ENCODE peak calls at places on chromosomes 1 and 21, in five cellular contexts. K is suprapubic skin, R is uterus, T is PC-9, W is Caco-2. S is an unnamed sample.

GRCh38 chr21:31180256-31181088 is 142.2 kb upstream of the KRTAP19-8 start:
- DNase-seq in K (no peak), R (no peak), T (no peak), W (peak; percentile 10), S (no peak)

GRCh38 chr1:47840338-47840737 is 156.8 kb downstream of the TRABD2B start:
- DNase-seq in K (no peak), R (no peak), T (no peak), W (no peak), S (no peak)

GRCh38 chr1:111161843-111162242 is 21.8 kb downstream of the CEPT1 start:
- DNase-seq in K (no peak), R (no peak), T (no peak), W (no peak), S (no peak)

GRCh38 chr1:180954766-180955165 is 42.1 kb downstream of the KIAA1614 start:
- DNase-seq in K (peak; percentile 50), R (no peak), T (no peak), W (no peak), S (no peak)

GRCh38 chr1:172356620-172357019 is 63.9 kb upstream of the C1orf105 start:
- DNase-seq in K (no peak), R (no peak), T (no peak), W (no peak), S (no peak)

GRCh38 chr1:89943846-89944781 is 50.8 kb upstream of the ZNF326 start:
- DNase-seq in K (no peak), R (no peak), T (no peak), W (no peak), S (no peak)

GRCh38 chr1:7679873-7680790 is 91.0 kb upstream of the VAMP3 start:
- DNase-seq in K (no peak), R (peak; percentile 53), T (no peak), W (peak; percentile 57), S (peak; percentile 38)

GRCh38 chr1:44294588-44295007 is 60.5 kb downstream of the ERI3 start:
- DNase-seq in K (no peak), R (peak; percentile 68), T (no peak), W (peak; percentile 50), S (no peak)

GRCh38 chr1:91883470-91883869 is 2.5 kb downstream of the TGFBR3 start:
- DNase-seq in K (no peak), R (no peak), T (peak; percentile 45), W (no peak), S (no peak)

GRCh38 chr1:233097546-233098254 is 147.3 kb downstream of the NTPCR start:
- DNase-seq in K (no peak), R (no peak), T (no peak), W (no peak), S (no peak)

GRCh38 chr1:158654570-158654969 is 31.9 kb downstream of the SPTA1 start:
- DNase-seq in K (no peak), R (no peak), T (no peak), W (no peak), S (no peak)

GRCh38 chr1:154994269-154994977 is 1.0 kb downstream of the LENEP start:
- DNase-seq in K (no peak), R (no peak), T (no peak), W (no peak), S (no peak)

GRCh38 chr1:9537863-9538668 is 1.2 kb upstream of the SLC25A33 start:
- DNase-seq in K (no peak), R (no peak), T (no peak), W (peak; percentile 47), S (no peak)

GRCh38 chr1:151458936-151459330 is 361 bp downstream of the POGZ start:
- DNase-seq in K (peak; percentile 78), R (peak; percentile 66), T (peak; percentile 62), W (peak; percentile 83), S (peak; percentile 57)

GRCh38 chr1:214193691-214194090 is 87.3 kb upstream of the SMYD2 start:
- DNase-seq in K (no peak), R (no peak), T (no peak), W (no peak), S (no peak)

GRCh38 chr1:10082785-10083479 is 50.2 kb downstream of the UBE4B start:
- DNase-seq in K (no peak), R (no peak), T (no peak), W (no peak), S (no peak)

GRCh38 chr1:91651671-91652071 is 151.0 kb downstream of the CDC7 start:
- DNase-seq in K (peak; percentile 76), R (peak; percentile 80), T (no peak), W (no peak), S (no peak)

GRCh38 chr21:46207006-46207919 is 21.3 kb downstream of the LSS start:
- DNase-seq in K (peak; percentile 48), R (no peak), T (no peak), W (no peak), S (no peak)

GRCh38 chr1:185250063-185250462 is 67.0 kb downstream of the IVNS1ABP start:
- DNase-seq in K (no peak), R (no peak), T (no peak), W (no peak), S (no peak)
- TF ChIP-seq CTCF in K (no peak), R (no peak), T (no peak), W (no peak), S (no peak)

GRCh38 chr1:4172659-4173599 is 272.9 kb upstream of the C1orf174 start:
- DNase-seq in K (peak; percentile 15), R (no peak), T (no peak), W (no peak), S (no peak)
- TF ChIP-seq CTCF in K (no peak), R (no peak), T (no peak), W (no peak), S (no peak)

DNA sequence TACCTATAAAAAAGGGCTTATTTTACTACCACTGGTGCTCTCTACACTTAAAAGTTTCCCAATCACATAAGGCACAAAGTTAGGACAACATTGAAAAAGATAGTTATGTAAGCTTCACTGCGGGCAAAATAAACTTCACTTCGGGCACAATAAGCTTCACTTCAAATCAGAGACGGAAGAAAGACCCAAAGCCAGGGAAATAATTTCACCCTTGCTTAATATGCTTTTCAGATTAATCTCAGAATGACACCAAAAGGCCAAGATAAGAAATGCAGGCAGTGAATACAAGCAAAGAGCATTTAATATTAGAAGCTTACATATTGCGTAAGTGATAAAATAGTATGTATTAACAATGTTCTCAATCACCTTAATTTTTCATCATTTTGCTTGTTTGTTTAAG is 444.2 kb downstream of the SETD4 start:
- DNase-seq in K (no peak), R (no peak), T (peak; percentile 35), W (no peak), S (no peak)
- TF ChIP-seq CTCF in K (no peak), R (no peak), T (no peak), W (no peak), S (no peak)

DNA sequence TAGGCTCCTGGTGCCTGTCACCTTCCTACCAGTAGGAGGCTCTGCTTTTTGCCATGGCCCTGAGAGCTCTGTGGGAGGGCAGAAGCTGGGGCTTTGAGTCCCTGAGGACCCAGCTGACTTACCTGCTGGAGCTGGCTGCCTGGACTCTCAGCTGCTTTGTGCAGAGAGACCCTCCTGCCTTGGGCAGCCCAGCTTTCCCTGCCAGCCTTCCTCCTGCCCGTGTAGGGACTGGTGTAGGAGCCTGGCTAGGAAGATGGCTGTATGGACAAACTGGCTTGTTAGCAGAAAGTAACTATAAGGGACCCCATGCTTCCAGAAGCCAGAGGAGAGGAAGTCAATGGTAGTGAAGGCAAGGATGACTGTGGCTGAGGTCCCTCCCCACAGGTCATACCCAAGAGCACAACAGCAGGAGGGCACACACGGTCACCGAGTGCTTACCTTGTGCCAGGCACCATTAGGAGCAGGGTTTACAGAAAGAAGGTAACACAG is 9.7 kb upstream of the CELSR2 start:
- DNase-seq in K (no peak), R (no peak), T (peak; percentile 66), W (peak; percentile 45), S (no peak)
- TF ChIP-seq CTCF in K (no peak), R (peak; percentile 38), T (peak; percentile 80), W (peak; percentile 52), S (no peak)

GRCh38 chr1:203351037-203351625 is at the start of gene FMOD:
- DNase-seq in K (no peak), R (peak; percentile 85), T (no peak), W (peak; percentile 57), S (no peak)
- TF ChIP-seq CTCF in K (no peak), R (no peak), T (no peak), W (peak; percentile 48), S (no peak)

GRCh38 chr1:236345728-236346127 is 48.4 kb upstream of the EDARADD start:
- DNase-seq in K (no peak), R (no peak), T (no peak), W (no peak), S (no peak)
- TF ChIP-seq CTCF in K (no peak), R (no peak), T (peak; percentile 15), W (no peak), S (no peak)

GRCh38 chr1:17743925-17744324 is 11.2 kb upstream of the ACTL8 start:
- DNase-seq in K (no peak), R (no peak), T (no peak), W (no peak), S (no peak)

GRCh38 chr1:17742590-17742989 is 12.5 kb upstream of the ACTL8 start:
- DNase-seq in K (no peak), R (no peak), T (no peak), W (no peak), S (no peak)

GRCh38 chr1:17739050-17739449 is 16.1 kb upstream of the ACTL8 start:
- DNase-seq in K (no peak), R (no peak), T (no peak), W (no peak), S (no peak)

GRCh38 chr1:17743028-17743706 is 12.0 kb upstream of the ACTL8 start:
- DNase-seq in K (no peak), R (no peak), T (no peak), W (no peak), S (no peak)

GRCh38 chr1:17741052-17741451 is 14.1 kb upstream of the ACTL8 start:
- DNase-seq in K (no peak), R (no peak), T (no peak), W (no peak), S (no peak)
- TF ChIP-seq CTCF in K (no peak), R (no peak), T (no peak), W (no peak), S (no peak)

GRCh38 chr1:36884029-36884701 is 150.2 kb downstream of the GRIK3 start:
- DNase-seq in K (peak; percentile 8), R (no peak), T (no peak), W (no peak), S (no peak)

GRCh38 chr1:36882536-36883285 is 151.6 kb downstream of the GRIK3 start:
- DNase-seq in K (peak; percentile 5), R (no peak), T (no peak), W (no peak), S (no peak)

GRCh38 chr1:36884801-36885200 is 149.5 kb downstream of the GRIK3 start:
- DNase-seq in K (peak; percentile 22), R (no peak), T (no peak), W (no peak), S (no peak)

GRCh38 chr1:36883315-36883949 is 150.9 kb downstream of the GRIK3 start:
- DNase-seq in K (peak; percentile 21), R (no peak), T (no peak), W (no peak), S (no peak)

GRCh38 chr1:36885537-36886441 is 148.5 kb downstream of the GRIK3 start:
- DNase-seq in K (peak; percentile 21), R (no peak), T (no peak), W (no peak), S (no peak)
- TF ChIP-seq CTCF in K (no peak), R (no peak), T (no peak), W (no peak), S (no peak)

S was measured in activated B cell treated with CpG ODN at 0.5 μM for 24 hours.